ENCODE peak calls at places on chromosomes 4 and X, in seven cellular contexts. Y, F, E, I, S, C and Q are unnamed samples.

GRCh38 chr4:105679186-105679585 is 29.3 kb downstream of the INTS12 start:
- DNase-seq in Y (peak), F (peak), E (no peak), I (no peak), S (no peak), C (no peak), Q (no peak)

GRCh38 chr4:30720021-30720655 is at the start of gene PCDH7:
- DNase-seq in Y (peak), F (peak), E (no peak), I (no peak), S (no peak), C (no peak), Q (peak)

GRCh38 chr4:6991771-6992557 is 51.2 kb upstream of the TADA2B start:
- DNase-seq in Y (peak), F (no peak), E (no peak), I (peak), S (no peak), C (no peak), Q (no peak)

GRCh38 chrX:19625612-19626011 is 110.3 kb upstream of the MAP3K15 start:
- DNase-seq in Y (no peak), F (no peak), E (peak), I (no peak), S (peak), C (peak), Q (no peak)

GRCh38 chr4:89316931-89317366 is 9.3 kb upstream of the GPRIN3 start:
- DNase-seq in Y (no peak), F (no peak), E (no peak), I (no peak), S (no peak), C (no peak), Q (no peak)

GRCh38 chr4:79014230-79014629 is 75.0 kb upstream of the PAQR3 start:
- DNase-seq in Y (no peak), F (no peak), E (no peak), I (no peak), S (peak), C (no peak), Q (no peak)

GRCh38 chr4:71026086-71026485 is 32.6 kb downstream of the DCK start:
- DNase-seq in Y (peak), F (no peak), E (no peak), I (no peak), S (no peak), C (no peak), Q (no peak)

GRCh38 chr4:76984788-76985211 is 35.2 kb downstream of the SEPTIN11 start:
- DNase-seq in Y (peak), F (no peak), E (no peak), I (no peak), S (no peak), C (no peak), Q (no peak)

GRCh38 chr4:105306158-105306781 is 159.6 kb downstream of the TET2 start:
- DNase-seq in Y (no peak), F (no peak), E (no peak), I (no peak), S (peak), C (peak), Q (no peak)

GRCh38 chr4:186500721-186501304 is 54.6 kb downstream of the MTNR1A start:
- DNase-seq in Y (no peak), F (no peak), E (no peak), I (no peak), S (no peak), C (no peak), Q (no peak)

GRCh38 chr4:133275246-133275645 is 126.2 kb downstream of the PCDH10 start:
- DNase-seq in Y (no peak), F (no peak), E (no peak), I (no peak), S (no peak), C (no peak), Q (no peak)

GRCh38 chr4:13483142-13484044 is 747 bp downstream of the RAB28 start:
- DNase-seq in Y (peak), F (peak), E (peak), I (no peak), S (peak), C (no peak), Q (peak)

GRCh38 chr4:180828455-180829018 is 1414.7 kb upstream of the TENM3 start:
- DNase-seq in Y (peak), F (peak), E (no peak), I (no peak), S (peak), C (no peak), Q (peak)

GRCh38 chrX:23980063-23980462 is 46.9 kb downstream of the KLHL15 start:
- DNase-seq in Y (peak), F (no peak), E (no peak), I (no peak), S (no peak), C (no peak), Q (no peak)

GRCh38 chr4:152206185-152206584 is 329.7 kb downstream of the FBXW7 start:
- DNase-seq in Y (no peak), F (no peak), E (no peak), I (no peak), S (no peak), C (no peak), Q (no peak)

GRCh38 chr4:123786955-123787354 is 390.4 kb downstream of the SPRY1 start:
- DNase-seq in Y (peak), F (no peak), E (no peak), I (no peak), S (no peak), C (no peak), Q (no peak)

GRCh38 chr4:20341121-20341758 is 89.5 kb downstream of the SLIT2 start:
- DNase-seq in Y (no peak), F (peak), E (no peak), I (no peak), S (no peak), C (no peak), Q (no peak)

GRCh38 chr4:1752284-1753041 is 31.1 kb downstream of the TACC3 start:
- DNase-seq in Y (no peak), F (no peak), E (no peak), I (no peak), S (no peak), C (no peak), Q (no peak)

GRCh38 chrX:76029385-76029784 is 143.5 kb upstream of the PBDC1 start:
- DNase-seq in Y (no peak), F (peak), E (no peak), I (no peak), S (no peak), C (no peak), Q (no peak)